ENCODE peak calls at places on chromosomes 6 and 20, in seven cellular contexts. D is foreskin fibroblast; V is CD8-positive, alpha-beta T cell; O is pulmonary artery endothelial cell; Q is EH; M is stromal cell of bone marrow; J is activated T-helper 9 cell treated with anti-CD3 and anti-CD28 coated beads, Interleukin-2, amount 50 U/mL, for 16 hours. R is an unnamed sample.
A peak's percentile ranks its signal among the peaks of the same experiment; 100 is the strongest.

GRCh38 chr6:154548130-154548830 is 37.8 kb upstream of the CNKSR3 start:
- DNase-seq in D (peak; percentile 65), V (no peak), O (peak; percentile 54), Q (peak; percentile 64), M (peak; percentile 49), J (no peak), R (no peak)

GRCh38 chr6:142635130-142635529 is 309.8 kb downstream of the HIVEP2 start:
- DNase-seq in D (peak; percentile 38), V (no peak), O (no peak), Q (peak; percentile 66), M (peak; percentile 18), J (no peak), R (peak; percentile 31)

GRCh38 chr6:6390849-6391602 is 70.6 kb upstream of the F13A1 start:
- DNase-seq in D (no peak), V (no peak), O (no peak), Q (no peak), M (no peak), J (no peak), R (no peak)

GRCh38 chr20:53872561-53873248 is 197.7 kb downstream of the BCAS1 start:
- DNase-seq in D (peak; percentile 22), V (peak; percentile 55), O (no peak), Q (peak; percentile 41), M (no peak), J (no peak), R (no peak)

GRCh38 chr6:168007592-168008338 is 10.3 kb downstream of the KIF25 start:
- DNase-seq in D (peak; percentile 95), V (no peak), O (peak; percentile 58), Q (peak; percentile 98), M (peak; percentile 94), J (no peak), R (peak; percentile 96)

GRCh38 chr20:46699651-46700359 is 9.6 kb upstream of the SLC2A10 start:
- DNase-seq in D (peak; percentile 72), V (no peak), O (no peak), Q (peak; percentile 57), M (no peak), J (no peak), R (no peak)

GRCh38 chr6:111052171-111052570 is 35.1 kb upstream of the SLC16A10 start:
- DNase-seq in D (no peak), V (no peak), O (no peak), Q (no peak), M (no peak), J (no peak), R (no peak)

GRCh38 chr6:84508334-84508733 is 256.1 kb downstream of the TBX18 start:
- DNase-seq in D (peak; percentile 50), V (no peak), O (no peak), Q (no peak), M (no peak), J (no peak), R (no peak)

GRCh38 chr20:4720121-4720976 is 1.4 kb upstream of the PRND start:
- DNase-seq in D (peak; percentile 90), V (peak; percentile 74), O (no peak), Q (peak; percentile 76), M (peak; percentile 45), J (peak; percentile 54), R (no peak)

GRCh38 chr20:21257192-21257591 is 45.9 kb upstream of the XRN2 start:
- DNase-seq in D (no peak), V (no peak), O (no peak), Q (no peak), M (no peak), J (no peak), R (no peak)

GRCh38 chr20:48932375-48932941 is 10.9 kb downstream of the ARFGEF2 start:
- DNase-seq in D (peak; percentile 37), V (no peak), O (no peak), Q (peak; percentile 87), M (no peak), J (no peak), R (no peak)

GRCh38 chr6:35238843-35239289 is 20.7 kb upstream of the ZNF76 start:
- DNase-seq in D (no peak), V (no peak), O (peak; percentile 80), Q (no peak), M (no peak), J (no peak), R (no peak)

GRCh38 chr20:59770851-59771250 is 162.6 kb downstream of the SYCP2 start:
- DNase-seq in D (no peak), V (no peak), O (no peak), Q (no peak), M (no peak), J (no peak), R (no peak)

GRCh38 chr6:71929047-71929446 is 42.7 kb downstream of the RIMS1 start:
- DNase-seq in D (no peak), V (no peak), O (no peak), Q (no peak), M (no peak), J (no peak), R (no peak)

GRCh38 chr20:23244207-23244915 is 106.2 kb upstream of the NXT1 start:
- DNase-seq in D (peak; percentile 66), V (no peak), O (no peak), Q (peak; percentile 30), M (no peak), J (no peak), R (no peak)

GRCh38 chr20:39630215-39630614 is 668.1 kb downstream of the DHX35 start:
- DNase-seq in D (peak; percentile 27), V (no peak), O (no peak), Q (no peak), M (no peak), J (no peak), R (no peak)

GRCh38 chr20:17560344-17561074 is 9.4 kb upstream of the DSTN start:
- DNase-seq in D (no peak), V (no peak), O (no peak), Q (no peak), M (no peak), J (no peak), R (no peak)

GRCh38 chr6:161682982-161683381 is 409.1 kb upstream of the AGPAT4 start:
- DNase-seq in D (no peak), V (no peak), O (no peak), Q (no peak), M (no peak), J (no peak), R (no peak)

GRCh38 chr6:8282380-8282779 is 153.0 kb downstream of the SLC35B3 start:
- DNase-seq in D (no peak), V (no peak), O (no peak), Q (no peak), M (no peak), J (no peak), R (no peak)

GRCh38 chr6:44253307-44254101 is 3.8 kb downstream of the SLC35B2 start:
- DNase-seq in D (peak; percentile 64), V (peak; percentile 66), O (no peak), Q (peak; percentile 56), M (no peak), J (peak; percentile 47), R (no peak)

GRCh38 chr6:130099119-130099518 is 80.7 kb downstream of the L3MBTL3 start:
- DNase-seq in D (no peak), V (no peak), O (no peak), Q (no peak), M (no peak), J (no peak), R (no peak)

GRCh38 chr6:140544431-140544830 is 1170.0 kb upstream of the CITED2 start:
- DNase-seq in D (no peak), V (no peak), O (no peak), Q (no peak), M (no peak), J (no peak), R (no peak)

GRCh38 chr6:122381494-122382083 is 17.9 kb upstream of the HSF2 start:
- DNase-seq in D (peak; percentile 85), V (peak; percentile 62), O (peak; percentile 29), Q (peak; percentile 76), M (peak; percentile 59), J (peak; percentile 13), R (peak; percentile 56)

GRCh38 chr6:5191222-5191621 is 69.5 kb downstream of the LYRM4 start:
- DNase-seq in D (no peak), V (no peak), O (no peak), Q (no peak), M (no peak), J (no peak), R (no peak)

GRCh38 chr6:146127447-146128215 is 98.8 kb downstream of the GRM1 start:
- DNase-seq in D (no peak), V (no peak), O (no peak), Q (no peak), M (no peak), J (no peak), R (no peak)

GRCh38 chr6:165729307-165729936 is 66.4 kb upstream of the PDE10A start:
- DNase-seq in D (no peak), V (no peak), O (no peak), Q (no peak), M (no peak), J (no peak), R (no peak)

GRCh38 chr6:120147218-120147871 is 797.8 kb upstream of the MAN1A1 start:
- DNase-seq in D (no peak), V (no peak), O (no peak), Q (no peak), M (no peak), J (no peak), R (peak; percentile 64)

GRCh38 chr6:72646604-72647485 is 25.0 kb downstream of the KCNQ5 start:
- DNase-seq in D (peak; percentile 19), V (no peak), O (no peak), Q (peak; percentile 39), M (no peak), J (no peak), R (peak; percentile 74)

GRCh38 chr6:105257350-105257749 is 77.5 kb upstream of the POPDC3 start:
- DNase-seq in D (no peak), V (no peak), O (no peak), Q (no peak), M (no peak), J (no peak), R (no peak)

GRCh38 chr6:158387036-158387435 is 74.8 kb downstream of the TULP4 start:
- DNase-seq in D (no peak), V (no peak), O (no peak), Q (no peak), M (no peak), J (no peak), R (no peak)

GRCh38 chr6:5261545-5262109 is 314 bp downstream of the FARS2 start:
- DNase-seq in D (no peak), V (no peak), O (no peak), Q (no peak), M (no peak), J (no peak), R (no peak)

GRCh38 chr20:33291830-33292355 is 8.9 kb downstream of the BPIFB1 start:
- DNase-seq in D (peak; percentile 21), V (peak; percentile 73), O (no peak), Q (peak; percentile 15), M (no peak), J (peak; percentile 53), R (no peak)

GRCh38 chr6:153003294-153003645 is 761 bp upstream of the MTRF1L start:
- DNase-seq in D (no peak), V (no peak), O (no peak), Q (no peak), M (no peak), J (no peak), R (peak; percentile 53)

GRCh38 chr6:42923656-42924055 is 5.6 kb upstream of the CNPY3 start:
- DNase-seq in D (peak; percentile 41), V (no peak), O (no peak), Q (peak; percentile 36), M (no peak), J (no peak), R (no peak)

GRCh38 chr6:155188707-155189496 is 74.9 kb upstream of the CLDN20 start:
- DNase-seq in D (peak; percentile 94), V (no peak), O (peak; percentile 96), Q (peak; percentile 97), M (peak; percentile 86), J (no peak), R (peak; percentile 73)

GRCh38 chr6:137487947-137488735 is 6.1 kb downstream of the OLIG3 start:
- DNase-seq in D (no peak), V (peak; percentile 14), O (no peak), Q (no peak), M (no peak), J (no peak), R (no peak)

GRCh38 chr6:1380625-1381396 is 8.6 kb upstream of the FOXF2 start:
- DNase-seq in D (no peak), V (no peak), O (no peak), Q (no peak), M (no peak), J (no peak), R (no peak)